ENCODE peak calls at places on chromosomes 12 and 14, in ten cellular contexts. One of them, this sample, is unnamed.

GRCh38 chr14:101862177-101862576 is 100.7 kb downstream of the PPP2R5C start:
- DNase-seq in activated CD4-positive, alpha-beta T cell treated with anti-CD3 and anti-CD28 coated beads, Interleukin-2, amount 50 U/mL, for 4 hours: no peak
- DNase-seq in activated naive CD4-positive, alpha-beta T cell treated with anti-CD3 and anti-CD28 coated beads, Interleukin-2, amount 10 ng/mL, durations not matched to agents 7 days and 5 days: no peak
- DNase-seq in NAMALWA: no peak
- DNase-seq in stimulated activated CD8-positive, alpha-beta memory T cell treated with anti-CD3 and anti-CD28 coated beads, Interleukin-4, amount 100 ng/mL, for 24 hours: no peak
- DNase-seq in fibroblast of lung: peak
- DNase-seq in RPMI8226: no peak
- DNase-seq in HS-27A: no peak
- DNase-seq in fibroblast of the conjunctiva: no peak
- DNase-seq in stimulated activated CD4-positive, alpha-beta T cell treated with anti-CD3 and anti-CD28 coated beads, Interleukin-2, amount 100 ng/mL, for 48 hours: no peak
- DNase-seq in this sample: no peak

GRCh38 chr14:35401422-35401729 is 3.2 kb downstream of the NFKBIA start:
- DNase-seq in activated CD4-positive, alpha-beta T cell treated with anti-CD3 and anti-CD28 coated beads, Interleukin-2, amount 50 U/mL, for 4 hours: no peak
- DNase-seq in RPMI8226: no peak
- DNase-seq in stimulated activated CD4-positive, alpha-beta T cell treated with anti-CD3 and anti-CD28 coated beads, Interleukin-2, amount 100 ng/mL, for 48 hours: no peak
- DNase-seq in stimulated activated CD8-positive, alpha-beta memory T cell treated with anti-CD3 and anti-CD28 coated beads, Interleukin-4, amount 100 ng/mL, for 24 hours: no peak
- DNase-seq in activated naive CD4-positive, alpha-beta T cell treated with anti-CD3 and anti-CD28 coated beads, Interleukin-2, amount 10 ng/mL, durations not matched to agents 7 days and 5 days: no peak
- DNase-seq in fibroblast of the conjunctiva: no peak
- DNase-seq in fibroblast of lung: no peak
- DNase-seq in NAMALWA: no peak
- DNase-seq in HS-27A: no peak
- DNase-seq in this sample: no peak

GRCh38 chr14:54197369-54197768 is 199.4 kb upstream of the CDKN3 start:
- DNase-seq in NAMALWA: no peak
- DNase-seq in stimulated activated CD8-positive, alpha-beta memory T cell treated with anti-CD3 and anti-CD28 coated beads, Interleukin-4, amount 100 ng/mL, for 24 hours: no peak
- DNase-seq in fibroblast of lung: no peak
- DNase-seq in activated naive CD4-positive, alpha-beta T cell treated with anti-CD3 and anti-CD28 coated beads, Interleukin-2, amount 10 ng/mL, durations not matched to agents 7 days and 5 days: no peak
- DNase-seq in HS-27A: no peak
- DNase-seq in activated CD4-positive, alpha-beta T cell treated with anti-CD3 and anti-CD28 coated beads, Interleukin-2, amount 50 U/mL, for 4 hours: no peak
- DNase-seq in RPMI8226: no peak
- DNase-seq in fibroblast of the conjunctiva: no peak
- DNase-seq in stimulated activated CD4-positive, alpha-beta T cell treated with anti-CD3 and anti-CD28 coated beads, Interleukin-2, amount 100 ng/mL, for 48 hours: no peak
- DNase-seq in this sample: no peak

GRCh38 chr14:72766296-72766695 is 127.6 kb downstream of the DPF3 start:
- DNase-seq in stimulated activated CD8-positive, alpha-beta memory T cell treated with anti-CD3 and anti-CD28 coated beads, Interleukin-4, amount 100 ng/mL, for 24 hours: no peak
- DNase-seq in RPMI8226: no peak
- DNase-seq in activated CD4-positive, alpha-beta T cell treated with anti-CD3 and anti-CD28 coated beads, Interleukin-2, amount 50 U/mL, for 4 hours: no peak
- DNase-seq in NAMALWA: no peak
- DNase-seq in activated naive CD4-positive, alpha-beta T cell treated with anti-CD3 and anti-CD28 coated beads, Interleukin-2, amount 10 ng/mL, durations not matched to agents 7 days and 5 days: no peak
- DNase-seq in fibroblast of lung: no peak
- DNase-seq in fibroblast of the conjunctiva: no peak
- DNase-seq in stimulated activated CD4-positive, alpha-beta T cell treated with anti-CD3 and anti-CD28 coated beads, Interleukin-2, amount 100 ng/mL, for 48 hours: no peak
- DNase-seq in HS-27A: no peak
- DNase-seq in this sample: no peak

GRCh38 chr14:69087061-69087461 is 65.9 kb downstream of the DCAF5 start:
- DNase-seq in stimulated activated CD4-positive, alpha-beta T cell treated with anti-CD3 and anti-CD28 coated beads, Interleukin-2, amount 100 ng/mL, for 48 hours: no peak
- DNase-seq in stimulated activated CD8-positive, alpha-beta memory T cell treated with anti-CD3 and anti-CD28 coated beads, Interleukin-4, amount 100 ng/mL, for 24 hours: no peak
- DNase-seq in activated naive CD4-positive, alpha-beta T cell treated with anti-CD3 and anti-CD28 coated beads, Interleukin-2, amount 10 ng/mL, durations not matched to agents 7 days and 5 days: no peak
- DNase-seq in HS-27A: no peak
- DNase-seq in RPMI8226: no peak
- DNase-seq in NAMALWA: no peak
- DNase-seq in fibroblast of the conjunctiva: no peak
- DNase-seq in activated CD4-positive, alpha-beta T cell treated with anti-CD3 and anti-CD28 coated beads, Interleukin-2, amount 50 U/mL, for 4 hours: no peak
- DNase-seq in fibroblast of lung: peak
- DNase-seq in this sample: no peak

GRCh38 chr12:110403975-110404675 is 617 bp upstream of the ANAPC7 start:
- DNase-seq in RPMI8226: peak
- DNase-seq in stimulated activated CD8-positive, alpha-beta memory T cell treated with anti-CD3 and anti-CD28 coated beads, Interleukin-4, amount 100 ng/mL, for 24 hours: peak
- DNase-seq in activated naive CD4-positive, alpha-beta T cell treated with anti-CD3 and anti-CD28 coated beads, Interleukin-2, amount 10 ng/mL, durations not matched to agents 7 days and 5 days: peak
- DNase-seq in fibroblast of the conjunctiva: peak
- DNase-seq in fibroblast of lung: peak
- DNase-seq in stimulated activated CD4-positive, alpha-beta T cell treated with anti-CD3 and anti-CD28 coated beads, Interleukin-2, amount 100 ng/mL, for 48 hours: peak
- DNase-seq in NAMALWA: peak
- DNase-seq in HS-27A: peak
- DNase-seq in activated CD4-positive, alpha-beta T cell treated with anti-CD3 and anti-CD28 coated beads, Interleukin-2, amount 50 U/mL, for 4 hours: peak
- DNase-seq in this sample: peak

GRCh38 chr12:52945389-52946232 is 3.3 kb upstream of the KRT18 start:
- DNase-seq in stimulated activated CD4-positive, alpha-beta T cell treated with anti-CD3 and anti-CD28 coated beads, Interleukin-2, amount 100 ng/mL, for 48 hours: no peak
- DNase-seq in fibroblast of the conjunctiva: no peak
- DNase-seq in activated naive CD4-positive, alpha-beta T cell treated with anti-CD3 and anti-CD28 coated beads, Interleukin-2, amount 10 ng/mL, durations not matched to agents 7 days and 5 days: no peak
- DNase-seq in stimulated activated CD8-positive, alpha-beta memory T cell treated with anti-CD3 and anti-CD28 coated beads, Interleukin-4, amount 100 ng/mL, for 24 hours: no peak
- DNase-seq in NAMALWA: no peak
- DNase-seq in HS-27A: peak
- DNase-seq in fibroblast of lung: peak
- DNase-seq in RPMI8226: no peak
- DNase-seq in activated CD4-positive, alpha-beta T cell treated with anti-CD3 and anti-CD28 coated beads, Interleukin-2, amount 50 U/mL, for 4 hours: no peak
- DNase-seq in this sample: no peak

GRCh38 chr14:64838656-64839055 is 41.1 kb downstream of the SPTB start:
- DNase-seq in activated naive CD4-positive, alpha-beta T cell treated with anti-CD3 and anti-CD28 coated beads, Interleukin-2, amount 10 ng/mL, durations not matched to agents 7 days and 5 days: no peak
- DNase-seq in fibroblast of the conjunctiva: no peak
- DNase-seq in NAMALWA: no peak
- DNase-seq in stimulated activated CD8-positive, alpha-beta memory T cell treated with anti-CD3 and anti-CD28 coated beads, Interleukin-4, amount 100 ng/mL, for 24 hours: no peak
- DNase-seq in HS-27A: no peak
- DNase-seq in RPMI8226: no peak
- DNase-seq in fibroblast of lung: no peak
- DNase-seq in activated CD4-positive, alpha-beta T cell treated with anti-CD3 and anti-CD28 coated beads, Interleukin-2, amount 50 U/mL, for 4 hours: no peak
- DNase-seq in stimulated activated CD4-positive, alpha-beta T cell treated with anti-CD3 and anti-CD28 coated beads, Interleukin-2, amount 100 ng/mL, for 48 hours: no peak
- DNase-seq in this sample: no peak

GRCh38 chr14:50331596-50331995 is 19.5 kb downstream of the DMAC2L start:
- DNase-seq in stimulated activated CD8-positive, alpha-beta memory T cell treated with anti-CD3 and anti-CD28 coated beads, Interleukin-4, amount 100 ng/mL, for 24 hours: no peak
- DNase-seq in RPMI8226: no peak
- DNase-seq in fibroblast of the conjunctiva: no peak
- DNase-seq in HS-27A: no peak
- DNase-seq in activated CD4-positive, alpha-beta T cell treated with anti-CD3 and anti-CD28 coated beads, Interleukin-2, amount 50 U/mL, for 4 hours: no peak
- DNase-seq in NAMALWA: no peak
- DNase-seq in stimulated activated CD4-positive, alpha-beta T cell treated with anti-CD3 and anti-CD28 coated beads, Interleukin-2, amount 100 ng/mL, for 48 hours: no peak
- DNase-seq in fibroblast of lung: no peak
- DNase-seq in activated naive CD4-positive, alpha-beta T cell treated with anti-CD3 and anti-CD28 coated beads, Interleukin-2, amount 10 ng/mL, durations not matched to agents 7 days and 5 days: no peak
- DNase-seq in this sample: no peak

GRCh38 chr14:97894552-97894951 is 1097.4 kb downstream of the VRK1 start:
- DNase-seq in fibroblast of lung: no peak
- DNase-seq in stimulated activated CD4-positive, alpha-beta T cell treated with anti-CD3 and anti-CD28 coated beads, Interleukin-2, amount 100 ng/mL, for 48 hours: no peak
- DNase-seq in activated naive CD4-positive, alpha-beta T cell treated with anti-CD3 and anti-CD28 coated beads, Interleukin-2, amount 10 ng/mL, durations not matched to agents 7 days and 5 days: no peak
- DNase-seq in activated CD4-positive, alpha-beta T cell treated with anti-CD3 and anti-CD28 coated beads, Interleukin-2, amount 50 U/mL, for 4 hours: no peak
- DNase-seq in RPMI8226: no peak
- DNase-seq in fibroblast of the conjunctiva: no peak
- DNase-seq in NAMALWA: no peak
- DNase-seq in stimulated activated CD8-positive, alpha-beta memory T cell treated with anti-CD3 and anti-CD28 coated beads, Interleukin-4, amount 100 ng/mL, for 24 hours: no peak
- DNase-seq in HS-27A: no peak
- DNase-seq in this sample: no peak

GRCh38 chr12:87847147-87847546 is 182.1 kb downstream of the C12orf50 start:
- DNase-seq in fibroblast of the conjunctiva: no peak
- DNase-seq in NAMALWA: no peak
- DNase-seq in RPMI8226: no peak
- DNase-seq in stimulated activated CD4-positive, alpha-beta T cell treated with anti-CD3 and anti-CD28 coated beads, Interleukin-2, amount 100 ng/mL, for 48 hours: no peak
- DNase-seq in fibroblast of lung: no peak
- DNase-seq in stimulated activated CD8-positive, alpha-beta memory T cell treated with anti-CD3 and anti-CD28 coated beads, Interleukin-4, amount 100 ng/mL, for 24 hours: no peak
- DNase-seq in activated naive CD4-positive, alpha-beta T cell treated with anti-CD3 and anti-CD28 coated beads, Interleukin-2, amount 10 ng/mL, durations not matched to agents 7 days and 5 days: no peak
- DNase-seq in activated CD4-positive, alpha-beta T cell treated with anti-CD3 and anti-CD28 coated beads, Interleukin-2, amount 50 U/mL, for 4 hours: no peak
- DNase-seq in HS-27A: no peak
- DNase-seq in this sample: no peak

GRCh38 chr12:118098911-118099671 is 4.7 kb downstream of the VSIG10 start:
- DNase-seq in NAMALWA: no peak
- DNase-seq in RPMI8226: no peak
- DNase-seq in HS-27A: no peak
- DNase-seq in stimulated activated CD8-positive, alpha-beta memory T cell treated with anti-CD3 and anti-CD28 coated beads, Interleukin-4, amount 100 ng/mL, for 24 hours: no peak
- DNase-seq in activated CD4-positive, alpha-beta T cell treated with anti-CD3 and anti-CD28 coated beads, Interleukin-2, amount 50 U/mL, for 4 hours: no peak
- DNase-seq in activated naive CD4-positive, alpha-beta T cell treated with anti-CD3 and anti-CD28 coated beads, Interleukin-2, amount 10 ng/mL, durations not matched to agents 7 days and 5 days: no peak
- DNase-seq in fibroblast of the conjunctiva: no peak
- DNase-seq in fibroblast of lung: no peak
- DNase-seq in stimulated activated CD4-positive, alpha-beta T cell treated with anti-CD3 and anti-CD28 coated beads, Interleukin-2, amount 100 ng/mL, for 48 hours: no peak
- DNase-seq in this sample: no peak

GRCh38 chr14:104136472-104137296 is 1.7 kb upstream of the KIF26A start:
- DNase-seq in stimulated activated CD4-positive, alpha-beta T cell treated with anti-CD3 and anti-CD28 coated beads, Interleukin-2, amount 100 ng/mL, for 48 hours: no peak
- DNase-seq in fibroblast of the conjunctiva: no peak
- DNase-seq in activated naive CD4-positive, alpha-beta T cell treated with anti-CD3 and anti-CD28 coated beads, Interleukin-2, amount 10 ng/mL, durations not matched to agents 7 days and 5 days: peak
- DNase-seq in NAMALWA: no peak
- DNase-seq in stimulated activated CD8-positive, alpha-beta memory T cell treated with anti-CD3 and anti-CD28 coated beads, Interleukin-4, amount 100 ng/mL, for 24 hours: no peak
- DNase-seq in activated CD4-positive, alpha-beta T cell treated with anti-CD3 and anti-CD28 coated beads, Interleukin-2, amount 50 U/mL, for 4 hours: no peak
- DNase-seq in fibroblast of lung: no peak
- DNase-seq in HS-27A: no peak
- DNase-seq in RPMI8226: no peak
- DNase-seq in this sample: peak

GRCh38 chr12:112716099-112717093 is 75.2 kb upstream of the RPH3A start:
- DNase-seq in fibroblast of the conjunctiva: no peak
- DNase-seq in stimulated activated CD8-positive, alpha-beta memory T cell treated with anti-CD3 and anti-CD28 coated beads, Interleukin-4, amount 100 ng/mL, for 24 hours: no peak
- DNase-seq in activated naive CD4-positive, alpha-beta T cell treated with anti-CD3 and anti-CD28 coated beads, Interleukin-2, amount 10 ng/mL, durations not matched to agents 7 days and 5 days: no peak
- DNase-seq in fibroblast of lung: no peak
- DNase-seq in stimulated activated CD4-positive, alpha-beta T cell treated with anti-CD3 and anti-CD28 coated beads, Interleukin-2, amount 100 ng/mL, for 48 hours: peak
- DNase-seq in NAMALWA: peak
- DNase-seq in activated CD4-positive, alpha-beta T cell treated with anti-CD3 and anti-CD28 coated beads, Interleukin-2, amount 50 U/mL, for 4 hours: no peak
- DNase-seq in HS-27A: no peak
- DNase-seq in RPMI8226: peak
- DNase-seq in this sample: peak

GRCh38 chr12:55724226-55724939 is 4.2 kb downstream of the RDH5 start:
- DNase-seq in NAMALWA: peak
- DNase-seq in RPMI8226: peak
- DNase-seq in HS-27A: no peak
- DNase-seq in fibroblast of lung: peak
- DNase-seq in fibroblast of the conjunctiva: peak
- DNase-seq in stimulated activated CD4-positive, alpha-beta T cell treated with anti-CD3 and anti-CD28 coated beads, Interleukin-2, amount 100 ng/mL, for 48 hours: peak
- DNase-seq in activated CD4-positive, alpha-beta T cell treated with anti-CD3 and anti-CD28 coated beads, Interleukin-2, amount 50 U/mL, for 4 hours: peak
- DNase-seq in activated naive CD4-positive, alpha-beta T cell treated with anti-CD3 and anti-CD28 coated beads, Interleukin-2, amount 10 ng/mL, durations not matched to agents 7 days and 5 days: peak
- DNase-seq in stimulated activated CD8-positive, alpha-beta memory T cell treated with anti-CD3 and anti-CD28 coated beads, Interleukin-4, amount 100 ng/mL, for 24 hours: peak
- DNase-seq in this sample: no peak

GRCh38 chr14:38405851-38406630 is 150.1 kb upstream of the CLEC14A start:
- DNase-seq in NAMALWA: no peak
- DNase-seq in fibroblast of the conjunctiva: no peak
- DNase-seq in stimulated activated CD4-positive, alpha-beta T cell treated with anti-CD3 and anti-CD28 coated beads, Interleukin-2, amount 100 ng/mL, for 48 hours: no peak
- DNase-seq in activated naive CD4-positive, alpha-beta T cell treated with anti-CD3 and anti-CD28 coated beads, Interleukin-2, amount 10 ng/mL, durations not matched to agents 7 days and 5 days: no peak
- DNase-seq in RPMI8226: no peak
- DNase-seq in activated CD4-positive, alpha-beta T cell treated with anti-CD3 and anti-CD28 coated beads, Interleukin-2, amount 50 U/mL, for 4 hours: no peak
- DNase-seq in HS-27A: peak
- DNase-seq in stimulated activated CD8-positive, alpha-beta memory T cell treated with anti-CD3 and anti-CD28 coated beads, Interleukin-4, amount 100 ng/mL, for 24 hours: no peak
- DNase-seq in fibroblast of lung: peak
- DNase-seq in this sample: no peak

GRCh38 chr12:20436367-20436766 is 68.0 kb downstream of the PDE3A start:
- DNase-seq in HS-27A: no peak
- DNase-seq in NAMALWA: no peak
- DNase-seq in fibroblast of lung: no peak
- DNase-seq in activated CD4-positive, alpha-beta T cell treated with anti-CD3 and anti-CD28 coated beads, Interleukin-2, amount 50 U/mL, for 4 hours: no peak
- DNase-seq in fibroblast of the conjunctiva: no peak
- DNase-seq in stimulated activated CD4-positive, alpha-beta T cell treated with anti-CD3 and anti-CD28 coated beads, Interleukin-2, amount 100 ng/mL, for 48 hours: no peak
- DNase-seq in stimulated activated CD8-positive, alpha-beta memory T cell treated with anti-CD3 and anti-CD28 coated beads, Interleukin-4, amount 100 ng/mL, for 24 hours: no peak
- DNase-seq in activated naive CD4-positive, alpha-beta T cell treated with anti-CD3 and anti-CD28 coated beads, Interleukin-2, amount 10 ng/mL, durations not matched to agents 7 days and 5 days: no peak
- DNase-seq in RPMI8226: no peak
- DNase-seq in this sample: no peak

GRCh38 chr12:93868771-93869170 is 191.6 kb downstream of the CRADD start:
- DNase-seq in RPMI8226: no peak
- DNase-seq in stimulated activated CD4-positive, alpha-beta T cell treated with anti-CD3 and anti-CD28 coated beads, Interleukin-2, amount 100 ng/mL, for 48 hours: no peak
- DNase-seq in activated naive CD4-positive, alpha-beta T cell treated with anti-CD3 and anti-CD28 coated beads, Interleukin-2, amount 10 ng/mL, durations not matched to agents 7 days and 5 days: no peak
- DNase-seq in fibroblast of the conjunctiva: peak
- DNase-seq in activated CD4-positive, alpha-beta T cell treated with anti-CD3 and anti-CD28 coated beads, Interleukin-2, amount 50 U/mL, for 4 hours: no peak
- DNase-seq in HS-27A: no peak
- DNase-seq in stimulated activated CD8-positive, alpha-beta memory T cell treated with anti-CD3 and anti-CD28 coated beads, Interleukin-4, amount 100 ng/mL, for 24 hours: no peak
- DNase-seq in NAMALWA: no peak
- DNase-seq in fibroblast of lung: peak
- DNase-seq in this sample: no peak

GRCh38 chr14:87066221-87066817 is 926.7 kb downstream of the GALC start:
- DNase-seq in HS-27A: no peak
- DNase-seq in stimulated activated CD4-positive, alpha-beta T cell treated with anti-CD3 and anti-CD28 coated beads, Interleukin-2, amount 100 ng/mL, for 48 hours: no peak
- DNase-seq in RPMI8226: no peak
- DNase-seq in activated naive CD4-positive, alpha-beta T cell treated with anti-CD3 and anti-CD28 coated beads, Interleukin-2, amount 10 ng/mL, durations not matched to agents 7 days and 5 days: no peak
- DNase-seq in fibroblast of the conjunctiva: no peak
- DNase-seq in activated CD4-positive, alpha-beta T cell treated with anti-CD3 and anti-CD28 coated beads, Interleukin-2, amount 50 U/mL, for 4 hours: no peak
- DNase-seq in NAMALWA: peak
- DNase-seq in fibroblast of lung: peak
- DNase-seq in stimulated activated CD8-positive, alpha-beta memory T cell treated with anti-CD3 and anti-CD28 coated beads, Interleukin-4, amount 100 ng/mL, for 24 hours: no peak
- DNase-seq in this sample: no peak

GRCh38 chr14:76917158-76917596 is 91.0 kb downstream of the LRRC74A start:
- DNase-seq in RPMI8226: no peak
- DNase-seq in activated CD4-positive, alpha-beta T cell treated with anti-CD3 and anti-CD28 coated beads, Interleukin-2, amount 50 U/mL, for 4 hours: no peak
- DNase-seq in stimulated activated CD4-positive, alpha-beta T cell treated with anti-CD3 and anti-CD28 coated beads, Interleukin-2, amount 100 ng/mL, for 48 hours: no peak
- DNase-seq in activated naive CD4-positive, alpha-beta T cell treated with anti-CD3 and anti-CD28 coated beads, Interleukin-2, amount 10 ng/mL, durations not matched to agents 7 days and 5 days: no peak
- DNase-seq in stimulated activated CD8-positive, alpha-beta memory T cell treated with anti-CD3 and anti-CD28 coated beads, Interleukin-4, amount 100 ng/mL, for 24 hours: no peak
- DNase-seq in HS-27A: no peak
- DNase-seq in fibroblast of the conjunctiva: no peak
- DNase-seq in NAMALWA: peak
- DNase-seq in fibroblast of lung: peak
- DNase-seq in this sample: no peak

GRCh38 chr14:67413806-67414769 is 2.1 kb upstream of the PLEK2 start:
- DNase-seq in RPMI8226: no peak
- DNase-seq in activated CD4-positive, alpha-beta T cell treated with anti-CD3 and anti-CD28 coated beads, Interleukin-2, amount 50 U/mL, for 4 hours: peak
- DNase-seq in NAMALWA: no peak
- DNase-seq in fibroblast of the conjunctiva: no peak
- DNase-seq in stimulated activated CD4-positive, alpha-beta T cell treated with anti-CD3 and anti-CD28 coated beads, Interleukin-2, amount 100 ng/mL, for 48 hours: peak
- DNase-seq in fibroblast of lung: peak
- DNase-seq in activated naive CD4-positive, alpha-beta T cell treated with anti-CD3 and anti-CD28 coated beads, Interleukin-2, amount 10 ng/mL, durations not matched to agents 7 days and 5 days: peak
- DNase-seq in HS-27A: peak
- DNase-seq in stimulated activated CD8-positive, alpha-beta memory T cell treated with anti-CD3 and anti-CD28 coated beads, Interleukin-4, amount 100 ng/mL, for 24 hours: peak
- DNase-seq in this sample: no peak

GRCh38 chr12:110670161-110670701 is 18.7 kb downstream of the HVCN1 start:
- DNase-seq in stimulated activated CD8-positive, alpha-beta memory T cell treated with anti-CD3 and anti-CD28 coated beads, Interleukin-4, amount 100 ng/mL, for 24 hours: peak
- DNase-seq in activated CD4-positive, alpha-beta T cell treated with anti-CD3 and anti-CD28 coated beads, Interleukin-2, amount 50 U/mL, for 4 hours: peak
- DNase-seq in RPMI8226: peak
- DNase-seq in fibroblast of the conjunctiva: no peak
- DNase-seq in NAMALWA: peak
- DNase-seq in fibroblast of lung: no peak
- DNase-seq in activated naive CD4-positive, alpha-beta T cell treated with anti-CD3 and anti-CD28 coated beads, Interleukin-2, amount 10 ng/mL, durations not matched to agents 7 days and 5 days: peak
- DNase-seq in stimulated activated CD4-positive, alpha-beta T cell treated with anti-CD3 and anti-CD28 coated beads, Interleukin-2, amount 100 ng/mL, for 48 hours: no peak
- DNase-seq in HS-27A: no peak
- DNase-seq in this sample: no peak

GRCh38 chr14:34023824-34024767 is 73.2 kb upstream of the EGLN3 start:
- DNase-seq in fibroblast of lung: no peak
- DNase-seq in NAMALWA: no peak
- DNase-seq in HS-27A: no peak
- DNase-seq in stimulated activated CD4-positive, alpha-beta T cell treated with anti-CD3 and anti-CD28 coated beads, Interleukin-2, amount 100 ng/mL, for 48 hours: no peak
- DNase-seq in activated CD4-positive, alpha-beta T cell treated with anti-CD3 and anti-CD28 coated beads, Interleukin-2, amount 50 U/mL, for 4 hours: no peak
- DNase-seq in RPMI8226: no peak
- DNase-seq in fibroblast of the conjunctiva: no peak
- DNase-seq in activated naive CD4-positive, alpha-beta T cell treated with anti-CD3 and anti-CD28 coated beads, Interleukin-2, amount 10 ng/mL, durations not matched to agents 7 days and 5 days: no peak
- DNase-seq in stimulated activated CD8-positive, alpha-beta memory T cell treated with anti-CD3 and anti-CD28 coated beads, Interleukin-4, amount 100 ng/mL, for 24 hours: no peak
- DNase-seq in this sample: no peak

GRCh38 chr14:94466706-94467370 is 9.2 kb downstream of the SERPINA9 start:
- DNase-seq in stimulated activated CD4-positive, alpha-beta T cell treated with anti-CD3 and anti-CD28 coated beads, Interleukin-2, amount 100 ng/mL, for 48 hours: no peak
- DNase-seq in stimulated activated CD8-positive, alpha-beta memory T cell treated with anti-CD3 and anti-CD28 coated beads, Interleukin-4, amount 100 ng/mL, for 24 hours: no peak
- DNase-seq in NAMALWA: no peak
- DNase-seq in activated naive CD4-positive, alpha-beta T cell treated with anti-CD3 and anti-CD28 coated beads, Interleukin-2, amount 10 ng/mL, durations not matched to agents 7 days and 5 days: no peak
- DNase-seq in fibroblast of lung: no peak
- DNase-seq in activated CD4-positive, alpha-beta T cell treated with anti-CD3 and anti-CD28 coated beads, Interleukin-2, amount 50 U/mL, for 4 hours: no peak
- DNase-seq in fibroblast of the conjunctiva: no peak
- DNase-seq in HS-27A: no peak
- DNase-seq in RPMI8226: no peak
- DNase-seq in this sample: no peak

GRCh38 chr12:115261691-115262398 is 577.9 kb upstream of the TBX3 start:
- DNase-seq in activated CD4-positive, alpha-beta T cell treated with anti-CD3 and anti-CD28 coated beads, Interleukin-2, amount 50 U/mL, for 4 hours: no peak
- DNase-seq in stimulated activated CD8-positive, alpha-beta memory T cell treated with anti-CD3 and anti-CD28 coated beads, Interleukin-4, amount 100 ng/mL, for 24 hours: no peak
- DNase-seq in fibroblast of the conjunctiva: no peak
- DNase-seq in NAMALWA: no peak
- DNase-seq in HS-27A: no peak
- DNase-seq in fibroblast of lung: no peak
- DNase-seq in activated naive CD4-positive, alpha-beta T cell treated with anti-CD3 and anti-CD28 coated beads, Interleukin-2, amount 10 ng/mL, durations not matched to agents 7 days and 5 days: no peak
- DNase-seq in RPMI8226: no peak
- DNase-seq in stimulated activated CD4-positive, alpha-beta T cell treated with anti-CD3 and anti-CD28 coated beads, Interleukin-2, amount 100 ng/mL, for 48 hours: no peak
- DNase-seq in this sample: no peak

GRCh38 chr12:121189061-121189886 is 20.7 kb upstream of the P2RX4 start:
- DNase-seq in stimulated activated CD4-positive, alpha-beta T cell treated with anti-CD3 and anti-CD28 coated beads, Interleukin-2, amount 100 ng/mL, for 48 hours: no peak
- DNase-seq in activated naive CD4-positive, alpha-beta T cell treated with anti-CD3 and anti-CD28 coated beads, Interleukin-2, amount 10 ng/mL, durations not matched to agents 7 days and 5 days: no peak
- DNase-seq in activated CD4-positive, alpha-beta T cell treated with anti-CD3 and anti-CD28 coated beads, Interleukin-2, amount 50 U/mL, for 4 hours: no peak
- DNase-seq in HS-27A: no peak
- DNase-seq in NAMALWA: no peak
- DNase-seq in fibroblast of the conjunctiva: no peak
- DNase-seq in RPMI8226: no peak
- DNase-seq in fibroblast of lung: no peak
- DNase-seq in stimulated activated CD8-positive, alpha-beta memory T cell treated with anti-CD3 and anti-CD28 coated beads, Interleukin-4, amount 100 ng/mL, for 24 hours: no peak
- DNase-seq in this sample: no peak

GRCh38 chr14:65961004-65961403 is 525.2 kb upstream of the CCDC196 start:
- DNase-seq in fibroblast of the conjunctiva: peak
- DNase-seq in activated CD4-positive, alpha-beta T cell treated with anti-CD3 and anti-CD28 coated beads, Interleukin-2, amount 50 U/mL, for 4 hours: peak
- DNase-seq in NAMALWA: peak
- DNase-seq in stimulated activated CD4-positive, alpha-beta T cell treated with anti-CD3 and anti-CD28 coated beads, Interleukin-2, amount 100 ng/mL, for 48 hours: peak
- DNase-seq in HS-27A: no peak
- DNase-seq in stimulated activated CD8-positive, alpha-beta memory T cell treated with anti-CD3 and anti-CD28 coated beads, Interleukin-4, amount 100 ng/mL, for 24 hours: peak
- DNase-seq in fibroblast of lung: peak
- DNase-seq in activated naive CD4-positive, alpha-beta T cell treated with anti-CD3 and anti-CD28 coated beads, Interleukin-2, amount 10 ng/mL, durations not matched to agents 7 days and 5 days: peak
- DNase-seq in RPMI8226: peak
- DNase-seq in this sample: peak

GRCh38 chr14:87131879-87132278 is 861.1 kb downstream of the GALC start:
- DNase-seq in fibroblast of lung: peak
- DNase-seq in HS-27A: no peak
- DNase-seq in activated CD4-positive, alpha-beta T cell treated with anti-CD3 and anti-CD28 coated beads, Interleukin-2, amount 50 U/mL, for 4 hours: no peak
- DNase-seq in stimulated activated CD4-positive, alpha-beta T cell treated with anti-CD3 and anti-CD28 coated beads, Interleukin-2, amount 100 ng/mL, for 48 hours: no peak
- DNase-seq in NAMALWA: no peak
- DNase-seq in fibroblast of the conjunctiva: no peak
- DNase-seq in activated naive CD4-positive, alpha-beta T cell treated with anti-CD3 and anti-CD28 coated beads, Interleukin-2, amount 10 ng/mL, durations not matched to agents 7 days and 5 days: no peak
- DNase-seq in stimulated activated CD8-positive, alpha-beta memory T cell treated with anti-CD3 and anti-CD28 coated beads, Interleukin-4, amount 100 ng/mL, for 24 hours: no peak
- DNase-seq in RPMI8226: no peak
- DNase-seq in this sample: no peak